ENCODE peak calls at places on chromosomes 3 and 15, in eight cellular contexts. One of them, this sample, is unnamed.

GRCh38 chr15:73239564-73240208 is 129.1 kb downstream of the HCN4 start:
- DNase-seq in GDM1: no peak
- DNase-seq in neural crest cell: no peak
- DNase-seq in HuH-7: no peak
- DNase-seq in AG10803: no peak
- DNase-seq in AG08396: no peak
- DNase-seq in pons: peak
- DNase-seq in iris pigment epithelial cell: no peak
- DNase-seq in this sample: no peak

GRCh38 chr3:194298331-194299227 is 52.5 kb downstream of the CPN2 start:
- DNase-seq in GDM1: no peak
- DNase-seq in neural crest cell: no peak
- DNase-seq in HuH-7: no peak
- DNase-seq in AG10803: no peak
- DNase-seq in AG08396: no peak
- DNase-seq in pons: no peak
- DNase-seq in iris pigment epithelial cell: no peak
- DNase-seq in this sample: no peak

GRCh38 chr15:70197318-70197944 is 99.7 kb upstream of the TLE3 start:
- DNase-seq in GDM1: no peak
- DNase-seq in neural crest cell: no peak
- DNase-seq in HuH-7: no peak
- DNase-seq in AG10803: no peak
- DNase-seq in AG08396: no peak
- DNase-seq in pons: no peak
- DNase-seq in iris pigment epithelial cell: no peak
- DNase-seq in this sample: no peak

GRCh38 chr3:197463279-197463678 is 92.5 kb downstream of the BDH1 start:
- DNase-seq in GDM1: no peak
- DNase-seq in neural crest cell: no peak
- DNase-seq in HuH-7: no peak
- DNase-seq in AG10803: peak
- DNase-seq in AG08396: peak
- DNase-seq in pons: no peak
- DNase-seq in iris pigment epithelial cell: peak
- DNase-seq in this sample: no peak

GRCh38 chr15:35444557-35445204 is 101.3 kb downstream of the DPH6 start:
- DNase-seq in GDM1: no peak
- DNase-seq in neural crest cell: no peak
- DNase-seq in HuH-7: peak
- DNase-seq in AG10803: peak
- DNase-seq in AG08396: peak
- DNase-seq in pons: peak
- DNase-seq in iris pigment epithelial cell: peak
- DNase-seq in this sample: no peak

GRCh38 chr3:112561085-112561692 is 573 bp downstream of the ATG3 start:
- DNase-seq in GDM1: peak
- DNase-seq in neural crest cell: peak
- DNase-seq in HuH-7: peak
- DNase-seq in AG10803: peak
- DNase-seq in AG08396: peak
- DNase-seq in pons: peak
- DNase-seq in iris pigment epithelial cell: peak
- DNase-seq in this sample: peak

GRCh38 chr3:39812537-39812936 is 3.1 kb downstream of the MYRIP start:
- DNase-seq in GDM1: no peak
- DNase-seq in neural crest cell: no peak
- DNase-seq in HuH-7: peak
- DNase-seq in AG10803: no peak
- DNase-seq in AG08396: no peak
- DNase-seq in pons: no peak
- DNase-seq in iris pigment epithelial cell: no peak
- DNase-seq in this sample: no peak

GRCh38 chr3:12224181-12225147 is 64.4 kb upstream of the PPARG start:
- DNase-seq in GDM1: no peak
- DNase-seq in neural crest cell: no peak
- DNase-seq in HuH-7: peak
- DNase-seq in AG10803: peak
- DNase-seq in AG08396: no peak
- DNase-seq in pons: no peak
- DNase-seq in iris pigment epithelial cell: peak
- DNase-seq in this sample: no peak

GRCh38 chr3:97917813-97918536 is 54.3 kb downstream of the RIOX2 start:
- DNase-seq in GDM1: no peak
- DNase-seq in neural crest cell: no peak
- DNase-seq in HuH-7: no peak
- DNase-seq in AG10803: peak
- DNase-seq in AG08396: peak
- DNase-seq in pons: no peak
- DNase-seq in iris pigment epithelial cell: peak
- DNase-seq in this sample: no peak

GRCh38 chr15:57385923-57386390 is 9.7 kb downstream of the CGNL1 start:
- DNase-seq in GDM1: no peak
- DNase-seq in neural crest cell: no peak
- DNase-seq in HuH-7: no peak
- DNase-seq in AG10803: no peak
- DNase-seq in AG08396: no peak
- DNase-seq in pons: no peak
- DNase-seq in iris pigment epithelial cell: no peak
- DNase-seq in this sample: no peak

GRCh38 chr3:136891934-136892855 is 30.2 kb downstream of the NCK1 start:
- DNase-seq in GDM1: no peak
- DNase-seq in neural crest cell: no peak
- DNase-seq in HuH-7: no peak
- DNase-seq in AG10803: no peak
- DNase-seq in AG08396: no peak
- DNase-seq in pons: no peak
- DNase-seq in iris pigment epithelial cell: no peak
- DNase-seq in this sample: no peak

GRCh38 chr3:72944696-72945095 is 51.9 kb upstream of the PPP4R2 start:
- DNase-seq in GDM1: no peak
- DNase-seq in neural crest cell: no peak
- DNase-seq in HuH-7: no peak
- DNase-seq in AG10803: no peak
- DNase-seq in AG08396: no peak
- DNase-seq in pons: no peak
- DNase-seq in iris pigment epithelial cell: no peak
- DNase-seq in this sample: no peak

GRCh38 chr3:9912294-9912935 is 4.5 kb upstream of the IL17RC start:
- DNase-seq in GDM1: no peak
- DNase-seq in neural crest cell: no peak
- DNase-seq in HuH-7: no peak
- DNase-seq in AG10803: peak
- DNase-seq in AG08396: no peak
- DNase-seq in pons: no peak
- DNase-seq in iris pigment epithelial cell: peak
- DNase-seq in this sample: no peak

GRCh38 chr15:85477730-85478129 is 97.3 kb downstream of the AKAP13 start:
- DNase-seq in GDM1: no peak
- DNase-seq in neural crest cell: no peak
- DNase-seq in HuH-7: no peak
- DNase-seq in AG10803: peak
- DNase-seq in AG08396: peak
- DNase-seq in pons: no peak
- DNase-seq in iris pigment epithelial cell: peak
- DNase-seq in this sample: no peak

GRCh38 chr3:116148881-116149530 is 296.3 kb downstream of the LSAMP start:
- DNase-seq in GDM1: no peak
- DNase-seq in neural crest cell: no peak
- DNase-seq in HuH-7: no peak
- DNase-seq in AG10803: no peak
- DNase-seq in AG08396: no peak
- DNase-seq in pons: peak
- DNase-seq in iris pigment epithelial cell: peak
- DNase-seq in this sample: no peak

GRCh38 chr3:15633766-15634588 is 32.4 kb downstream of the BTD start:
- DNase-seq in GDM1: no peak
- DNase-seq in neural crest cell: no peak
- DNase-seq in HuH-7: no peak
- DNase-seq in AG10803: no peak
- DNase-seq in AG08396: no peak
- DNase-seq in pons: peak
- DNase-seq in iris pigment epithelial cell: peak
- DNase-seq in this sample: no peak

GRCh38 chr3:14663396-14663795 is 11.5 kb upstream of the C3orf20 start:
- DNase-seq in GDM1: no peak
- DNase-seq in neural crest cell: no peak
- DNase-seq in HuH-7: no peak
- DNase-seq in AG10803: no peak
- DNase-seq in AG08396: no peak
- DNase-seq in pons: no peak
- DNase-seq in iris pigment epithelial cell: no peak
- DNase-seq in this sample: no peak

GRCh38 chr15:68769702-68770101 is 51.0 kb downstream of the ANP32A start:
- DNase-seq in GDM1: no peak
- DNase-seq in neural crest cell: no peak
- DNase-seq in HuH-7: no peak
- DNase-seq in AG10803: no peak
- DNase-seq in AG08396: no peak
- DNase-seq in pons: no peak
- DNase-seq in iris pigment epithelial cell: no peak
- DNase-seq in this sample: no peak

GRCh38 chr3:115022835-115023398 is 124.2 kb downstream of the ZBTB20 start:
- DNase-seq in GDM1: no peak
- DNase-seq in neural crest cell: no peak
- DNase-seq in HuH-7: no peak
- DNase-seq in AG10803: no peak
- DNase-seq in AG08396: no peak
- DNase-seq in pons: no peak
- DNase-seq in iris pigment epithelial cell: peak
- DNase-seq in this sample: no peak

GRCh38 chr3:58000306-58000705 is 7.9 kb upstream of the FLNB start:
- DNase-seq in GDM1: no peak
- DNase-seq in neural crest cell: no peak
- DNase-seq in HuH-7: no peak
- DNase-seq in AG10803: no peak
- DNase-seq in AG08396: no peak
- DNase-seq in pons: no peak
- DNase-seq in iris pigment epithelial cell: no peak
- DNase-seq in this sample: no peak